ENCODE peak calls at places on chromosomes 12 and 14, in ten cellular contexts. G is fibroblast of lung; Q is IMR-90; O is endodermal cell; C is BE2C; E is CD8-positive, alpha-beta T cell; J is Peyer's patch; K is CD4-positive, alpha-beta memory T cell; L is tibial nerve; I is psoas muscle. S is an unnamed sample. For H3K9me3, the result is how much of the 10 kb centered on the place peaks cover.

GRCh38 chr14:104278214-104278534 is 139.8 kb downstream of the KIF26A start:
- DNase-seq in Q (no peak), E (no peak), J (no peak), L (no peak), O (no peak), G (no peak), K (no peak), I (no peak), C (no peak), S (no peak)

GRCh38 chr12:72499244-72499643 is 227.1 kb downstream of the TRHDE start:
- DNase-seq in J (no peak), E (no peak), C (no peak), K (no peak), L (no peak), Q (peak), I (no peak), G (no peak), O (no peak), S (no peak)

GRCh38 chr14:58297412-58297761 is 968 bp upstream of the ARID4A start:
- DNase-seq in J (no peak), E (no peak), G (no peak), K (no peak), C (no peak), Q (no peak), I (peak), O (no peak), L (peak), S (no peak)

GRCh38 chr14:85221832-85222231 is 308.1 kb upstream of the FLRT2 start:
- DNase-seq in L (no peak), J (no peak), K (no peak), G (no peak), C (no peak), O (peak), E (no peak), I (no peak), Q (no peak), S (no peak)

GRCh38 chr12:71846322-71846940 is 6.9 kb downstream of the TBC1D15 start:
- DNase-seq in E (no peak), C (no peak), I (no peak), K (peak), L (no peak), G (peak), J (no peak), O (no peak), Q (peak), S (no peak)

GRCh38 chr14:101707285-101707842 is 54.1 kb upstream of the PPP2R5C start:
- DNase-seq in E (peak), L (peak), J (peak), C (peak), K (peak), G (peak), O (peak), I (no peak), Q (peak), S (peak)

GRCh38 chr14:89957791-89958190 is 2.1 kb downstream of the TDP1 start:
- DNase-seq in I (no peak), G (no peak), L (no peak), O (peak), C (no peak), E (no peak), J (no peak), Q (no peak), K (no peak), S (no peak)

GRCh38 chr12:2487278-2487677 is 307.5 kb upstream of the FKBP4 start:
- DNase-seq in L (no peak), Q (peak), C (no peak), J (no peak), G (no peak), E (no peak), O (no peak), K (no peak), I (no peak), S (no peak)

GRCh38 chr14:61443481-61443880 is 122.1 kb downstream of the PRKCH start:
- DNase-seq in O (no peak), C (no peak), Q (no peak), I (no peak), E (no peak), K (no peak), G (no peak), L (no peak), J (no peak), S (no peak)

GRCh38 chr14:58535084-58535483 is 102.7 kb upstream of the DACT1 start:
- DNase-seq in C (no peak), K (no peak), O (no peak), Q (peak), G (no peak), E (no peak), I (no peak), J (no peak), L (no peak), S (no peak)

GRCh38 chr12:38386238-38386985 is 69.8 kb downstream of the ALG10B start:
- DNase-seq in Q (no peak), J (no peak), G (no peak), L (no peak), C (no peak), K (no peak), O (no peak), E (no peak), I (no peak), S (no peak)

GRCh38 chr12:131606218-131606899 is 104.5 kb upstream of the SFSWAP start:
- DNase-seq in I (no peak), O (no peak), G (no peak), L (no peak), J (no peak), C (no peak), Q (no peak), E (no peak), K (no peak), S (no peak)

GRCh38 chr12:5210179-5210917 is 166.7 kb downstream of the KCNA5 start:
- DNase-seq in L (no peak), E (no peak), I (no peak), O (no peak), Q (no peak), J (no peak), C (no peak), K (no peak), G (no peak), S (no peak)

GRCh38 chr12:34402228-34402898 is 380.1 kb downstream of the ALG10 start:
- DNase-seq in L (no peak), E (no peak), Q (no peak), G (no peak), O (peak), C (peak), I (peak), J (peak), K (no peak), S (no peak)
- H3K9me3 ChIP-seq in L (under half), E (under half), Q (half or more), G (under half), O (under half), C (under half), I (under half), J (under half), K (under half), S (under half)

DNA sequence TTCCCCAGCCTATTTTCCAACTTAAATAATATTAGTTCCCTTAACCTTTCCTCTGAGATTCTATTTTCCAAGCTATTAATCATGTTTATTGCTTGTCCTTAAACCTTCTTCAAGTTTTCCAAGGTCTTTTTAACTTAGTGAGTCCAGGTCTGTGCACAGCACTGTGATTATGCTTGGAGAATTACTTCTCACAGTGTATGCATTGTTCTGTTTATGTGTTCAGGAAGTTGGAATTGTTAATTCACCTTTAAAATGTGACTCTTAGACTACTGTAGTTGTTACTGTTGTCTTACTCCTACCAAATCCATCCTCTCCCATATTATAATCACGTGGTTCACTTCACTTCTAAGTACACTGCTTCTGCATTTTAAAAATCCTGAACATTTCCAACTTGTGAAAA is 1039.2 kb upstream of the FOXG1 start:
- DNase-seq in O (no peak), L (no peak), I (no peak), C (no peak), G (no peak), K (no peak), Q (no peak), J (no peak), E (no peak), S (no peak)
- H3K9me3 ChIP-seq in O (under half), L (under half), I (under half), C (under half), G (under half), K (under half), Q (under half), J (under half), E (under half), S (under half)

GRCh38 chr12:34368079-34368478 is 345.8 kb downstream of the ALG10 start:
- DNase-seq in L (no peak), O (no peak), Q (no peak), K (no peak), I (no peak), C (no peak), G (no peak), J (no peak), E (no peak), S (no peak)
- H3K9me3 ChIP-seq in L (under half), O (under half), Q (under half), K (under half), I (under half), C (under half), G (under half), J (under half), E (under half), S (under half)

DNA sequence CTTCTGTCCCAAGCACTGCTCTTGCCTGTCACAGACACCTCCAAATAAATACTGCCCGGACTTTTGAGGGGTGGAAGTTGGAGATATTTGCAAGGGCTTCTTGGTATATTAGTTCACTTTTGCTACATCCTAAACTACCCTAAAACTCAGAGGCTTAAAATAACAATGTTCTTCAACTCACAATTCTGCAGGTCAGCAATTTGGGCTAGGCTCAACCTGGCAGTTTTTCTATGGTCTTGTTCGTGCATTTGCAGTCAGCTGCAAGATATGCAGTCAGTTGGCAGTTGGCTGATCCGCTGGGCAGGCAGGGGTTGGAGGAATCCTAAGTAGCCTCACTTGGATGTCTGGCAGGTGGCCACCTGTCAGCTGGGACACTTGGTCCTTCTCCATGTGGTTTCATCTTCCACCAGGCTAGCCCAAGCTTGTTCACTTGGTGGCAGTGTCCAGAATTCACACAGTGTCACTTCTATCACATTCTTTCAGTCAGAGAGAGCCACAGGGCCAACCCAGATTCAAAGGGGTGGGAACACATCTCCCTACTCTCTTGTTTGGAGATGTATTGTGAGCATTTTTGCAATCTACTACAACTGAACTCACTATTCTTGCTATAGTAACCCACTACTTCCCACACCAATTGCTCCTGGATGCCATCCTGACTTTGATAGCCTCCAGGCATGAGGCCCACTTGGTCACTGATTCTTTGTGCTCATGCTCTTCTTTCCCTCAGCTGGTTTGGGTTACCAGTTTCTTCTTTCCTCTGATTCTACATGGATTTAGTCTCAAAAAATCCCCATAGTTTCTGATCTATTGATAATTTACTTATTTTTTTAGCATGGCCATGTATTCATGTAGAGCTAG is 27.8 kb upstream of the CAPRIN2 start:
- DNase-seq in G (no peak), K (no peak), E (no peak), J (no peak), O (no peak), Q (no peak), L (no peak), C (no peak), I (peak), S (no peak)
- H3K9me3 ChIP-seq in G (under half), K (under half), E (under half), J (under half), O (half or more), Q (under half), L (under half), C (under half), I (under half), S (under half)

DNA sequence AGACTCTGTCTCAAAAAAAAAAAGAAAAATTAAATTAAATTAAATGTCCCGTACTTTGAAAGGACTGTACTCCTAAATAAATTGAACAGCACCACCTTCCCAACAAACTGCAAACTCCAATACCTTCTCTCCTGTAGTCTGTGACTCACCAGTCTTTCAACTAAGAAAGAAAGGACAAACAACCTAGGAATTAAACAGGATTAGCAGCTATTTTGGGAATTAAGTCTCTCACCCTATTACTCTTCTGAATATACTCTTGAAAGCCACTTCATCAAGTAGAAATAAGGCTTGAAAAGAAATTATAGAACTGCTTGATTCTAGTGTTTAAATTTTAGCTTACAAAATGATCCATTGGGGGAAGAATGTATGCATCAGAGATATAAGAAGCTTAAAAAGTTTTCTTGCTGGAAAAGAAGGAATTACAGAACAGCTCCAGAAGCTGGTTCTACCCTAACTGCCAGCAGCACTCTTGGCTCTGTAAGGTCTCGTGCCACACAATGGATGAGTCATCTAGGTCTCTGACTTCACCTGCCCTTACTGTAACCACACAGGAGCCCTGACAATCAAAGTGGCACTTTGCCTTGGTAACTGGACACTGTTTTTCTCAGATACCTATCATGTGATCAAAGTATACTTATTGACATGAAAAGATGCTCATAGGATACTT is 57.0 kb upstream of the CERS5 start:
- DNase-seq in E (peak), I (no peak), L (no peak), J (no peak), O (peak), G (no peak), K (peak), C (peak), Q (peak), S (no peak)
- H3K9me3 ChIP-seq in E (under half), I (under half), L (under half), J (under half), O (under half), G (under half), K (under half), C (under half), Q (under half), S (under half)

GRCh38 chr12:133236144-133236543 is 467 bp upstream of the ANHX start:
- DNase-seq in L (no peak), C (no peak), E (no peak), G (no peak), O (no peak), Q (no peak), K (no peak), I (no peak), J (no peak), S (no peak)

GRCh38 chr12:133236556-133236955 is 879 bp upstream of the ANHX start:
- DNase-seq in O (no peak), C (no peak), L (no peak), J (no peak), I (no peak), E (no peak), G (no peak), K (no peak), Q (no peak), S (no peak)

GRCh38 chr12:133233993-133234564 is 1.6 kb downstream of the ANHX start:
- DNase-seq in G (no peak), Q (no peak), I (no peak), J (no peak), L (no peak), K (no peak), O (no peak), E (no peak), C (no peak), S (no peak)

GRCh38 chr12:133234971-133235370 is 706 bp downstream of the ANHX start:
- DNase-seq in Q (no peak), E (no peak), C (no peak), I (no peak), G (no peak), K (no peak), O (no peak), L (no peak), J (no peak), S (no peak)

DNA sequence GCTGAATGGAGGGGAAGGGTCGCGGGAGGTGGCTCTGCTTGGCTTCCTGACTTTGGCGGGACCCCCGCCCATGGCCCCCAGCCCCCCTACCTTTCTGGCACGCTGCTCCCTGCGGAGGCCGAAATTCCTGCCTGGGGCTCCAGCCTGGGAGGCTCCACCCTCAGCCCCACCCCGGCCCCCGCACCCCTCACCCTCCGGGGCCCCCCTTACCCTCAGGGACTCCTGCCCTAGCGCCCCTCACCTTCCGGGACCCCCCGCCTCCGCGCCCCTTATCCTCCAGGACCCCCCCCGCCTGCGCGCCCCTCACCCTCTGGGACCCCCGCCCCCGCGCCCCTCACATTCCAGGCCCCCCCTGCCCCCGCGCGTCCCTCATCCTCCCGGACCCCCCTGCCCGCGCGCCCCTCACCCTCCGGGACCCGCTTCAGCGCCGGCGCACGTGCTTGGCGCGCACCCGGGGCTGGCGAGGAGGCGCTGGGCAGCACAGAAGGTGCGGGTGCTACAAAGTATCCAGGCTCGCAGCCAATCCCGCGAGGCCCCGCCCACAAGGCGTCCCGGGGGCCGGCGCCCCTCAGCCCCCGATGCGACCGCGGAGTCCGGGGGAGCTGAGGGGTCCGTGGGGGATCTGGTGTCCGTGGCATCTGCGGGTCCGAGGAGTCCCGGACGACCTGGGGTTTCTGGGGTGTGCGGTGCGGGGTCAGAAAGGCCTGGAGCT is at the start of gene ANHX:
- DNase-seq in E (no peak), Q (no peak), I (no peak), C (no peak), J (no peak), G (no peak), K (no peak), L (no peak), O (no peak), S (no peak)
- H3K9me3 ChIP-seq in E (under half), Q (half or more), I (under half), C (under half), J (under half), G (under half), K (under half), L (under half), O (under half), S (under half)

GRCh38 chr12:50517456-50518048 is 12.8 kb downstream of the DIP2B start:
- DNase-seq in I (no peak), L (no peak), Q (peak), C (no peak), J (no peak), E (no peak), O (no peak), K (no peak), G (peak), S (no peak)
- H3K9me3 ChIP-seq in I (under half), L (under half), Q (under half), C (under half), J (under half), E (under half), O (under half), K (under half), G (under half), S (under half)

GRCh38 chr12:13304924-13305323 is 108.4 kb downstream of the EMP1 start:
- DNase-seq in G (no peak), J (no peak), E (no peak), L (no peak), O (no peak), Q (no peak), C (no peak), I (no peak), K (no peak), S (no peak)
- H3K9me3 ChIP-seq in G (under half), J (under half), E (under half), L (under half), O (under half), Q (under half), C (under half), I (under half), K (under half), S (under half)

GRCh38 chr14:47691829-47692228 is 16.4 kb upstream of the MDGA2 start:
- DNase-seq in L (no peak), E (no peak), O (no peak), J (no peak), I (no peak), K (no peak), Q (no peak), C (no peak), G (no peak), S (no peak)
- H3K9me3 ChIP-seq in L (under half), E (under half), O (under half), J (under half), I (under half), K (under half), Q (under half), C (under half), G (under half), S (under half)

DNA sequence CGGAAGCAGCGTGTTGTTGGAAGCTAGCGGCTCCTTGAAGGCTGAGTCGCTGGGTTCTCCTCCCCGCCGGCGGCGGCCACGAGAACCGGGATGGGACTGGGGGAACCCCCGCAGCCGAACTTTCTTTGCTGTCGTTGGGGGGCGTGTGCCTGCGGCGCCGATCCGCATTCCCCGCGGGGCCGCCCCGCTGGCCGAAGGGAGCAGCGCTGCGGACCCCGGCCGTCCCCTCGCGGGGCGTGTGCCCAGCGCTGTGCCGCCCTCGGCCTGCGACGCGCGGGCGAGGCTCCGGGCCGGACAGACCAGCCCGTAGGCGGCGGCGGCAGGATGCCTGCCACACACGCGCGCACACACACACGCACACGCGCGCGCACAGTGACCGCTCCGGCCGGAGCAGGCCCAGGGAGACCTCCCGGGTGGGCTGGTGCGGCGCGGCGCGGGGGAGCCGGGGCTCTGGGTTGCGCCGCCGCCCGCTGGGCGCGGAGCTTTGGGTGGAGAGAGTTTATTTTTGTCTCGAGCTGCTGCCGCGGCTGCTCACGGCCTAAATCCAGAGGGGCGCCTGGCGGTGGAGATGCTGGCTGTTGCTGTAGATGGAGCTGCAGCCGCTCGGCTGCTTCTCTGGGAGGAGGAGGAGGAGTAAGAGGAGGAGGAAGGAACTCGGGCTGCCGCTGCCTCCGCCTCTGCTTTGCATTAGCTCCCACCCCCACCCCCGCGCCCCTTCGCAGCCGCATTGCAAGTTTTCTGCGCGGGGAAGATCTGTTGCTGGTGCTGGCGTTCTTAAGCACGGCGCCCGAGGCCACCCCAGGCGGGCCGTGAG is at the start of gene SAMD4A:
- DNase-seq in O (peak), L (peak), E (peak), Q (peak), K (peak), C (peak), I (peak), G (peak), J (peak), S (peak)
- H3K9me3 ChIP-seq in O (under half), L (under half), E (under half), Q (under half), K (under half), C (under half), I (under half), G (under half), J (under half), S (under half)

S was measured in T-helper 17 cell.